ENCODE peak calls at places on chromosomes 3 and 15, in nine cellular contexts. H, W, Q, P, R, L, C, O and M are unnamed samples.

GRCh38 chr3:112089956-112090898 is 4.0 kb downstream of the C3orf52 start:
- DNase-seq in W (no peak), Q (no peak), H (peak), L (no peak), O (no peak), R (no peak), C (no peak), P (no peak), M (no peak)

GRCh38 chr3:96833301-96833700 is 18.9 kb downstream of the EPHA6 start:
- DNase-seq in C (no peak), W (no peak), Q (no peak), L (no peak), H (no peak), R (no peak), P (no peak), O (no peak), M (no peak)

GRCh38 chr3:43782541-43782940 is 91.8 kb downstream of the ABHD5 start:
- DNase-seq in C (no peak), R (no peak), L (no peak), H (no peak), P (no peak), W (no peak), O (no peak), Q (no peak), M (no peak)

GRCh38 chr3:51862886-51863285 is 1.5 kb downstream of the IQCF2 start:
- DNase-seq in Q (no peak), R (no peak), O (no peak), P (no peak), W (no peak), C (no peak), H (no peak), L (no peak), M (no peak)

GRCh38 chr15:64865998-64866520 is 24.3 kb downstream of the PLEKHO2 start:
- DNase-seq in L (no peak), Q (no peak), P (no peak), W (no peak), H (peak), O (no peak), R (no peak), C (no peak), M (no peak)

GRCh38 chr15:57667171-57667924 is 39.2 kb upstream of the POLR2M start:
- DNase-seq in L (no peak), Q (no peak), C (no peak), H (peak), R (no peak), O (peak), P (no peak), W (no peak), M (peak)

GRCh38 chr3:112747624-112748023 is 99.0 kb downstream of the CD200R1L start:
- DNase-seq in Q (no peak), R (no peak), W (no peak), O (no peak), P (no peak), H (no peak), C (no peak), L (no peak), M (no peak)

GRCh38 chr15:89457086-89457485 is 39.3 kb downstream of the RHCG start:
- DNase-seq in Q (no peak), P (no peak), C (no peak), L (peak), W (no peak), R (no peak), H (peak), O (peak), M (peak)

GRCh38 chr3:173977747-173978146 is 580.2 kb downstream of the NLGN1 start:
- DNase-seq in Q (no peak), H (peak), W (no peak), O (no peak), L (no peak), R (no peak), C (no peak), P (no peak), M (peak)

GRCh38 chr15:50925281-50925680 is 16.8 kb downstream of the AP4E1 start:
- DNase-seq in O (no peak), L (no peak), R (no peak), W (no peak), P (no peak), H (peak), Q (no peak), C (no peak), M (no peak)

GRCh38 chr3:154078672-154079071 is 42.5 kb upstream of the ARHGEF26 start:
- DNase-seq in W (no peak), H (no peak), L (no peak), C (no peak), R (no peak), P (no peak), Q (no peak), O (no peak), M (no peak)

GRCh38 chr3:12984023-12984823 is 89.0 kb downstream of the IQSEC1 start:
- DNase-seq in L (peak), C (peak), O (peak), H (peak), P (no peak), W (no peak), R (no peak), Q (peak), M (peak)

GRCh38 chr3:196639517-196640500 is at the start of gene NRROS:
- DNase-seq in C (peak), P (peak), O (peak), H (peak), Q (peak), R (peak), W (no peak), L (peak), M (no peak)